ENCODE peak calls at places on chromosomes 13 and 19, in eight cellular contexts. One of them, this sample, is unnamed.

GRCh38 chr13:31131470-31131961 is 30.2 kb downstream of the HSPH1 start:
- DNase-seq in fibroblast of mammary gland: no peak
- DNase-seq in AG10803: no peak
- DNase-seq in cardiac fibroblast: no peak
- DNase-seq in fibroblast of pulmonary artery: no peak
- DNase-seq in mammary epithelial cell: no peak
- DNase-seq in heart left ventricle: no peak
- DNase-seq in thoracic aorta: no peak
- DNase-seq in this sample: no peak

GRCh38 chr19:14786421-14786851 is 8.1 kb upstream of the ADGRE2 start:
- DNase-seq in thoracic aorta: no peak
- DNase-seq in AG10803: no peak
- DNase-seq in cardiac fibroblast: peak
- DNase-seq in mammary epithelial cell: no peak
- DNase-seq in fibroblast of pulmonary artery: peak
- DNase-seq in heart left ventricle: peak
- DNase-seq in fibroblast of mammary gland: no peak
- DNase-seq in this sample: no peak

GRCh38 chr19:41441321-41441945 is 1.5 kb upstream of the ERICH4 start:
- DNase-seq in fibroblast of mammary gland: no peak
- DNase-seq in heart left ventricle: no peak
- DNase-seq in cardiac fibroblast: no peak
- DNase-seq in thoracic aorta: no peak
- DNase-seq in fibroblast of pulmonary artery: no peak
- DNase-seq in mammary epithelial cell: no peak
- DNase-seq in AG10803: no peak
- DNase-seq in this sample: peak

GRCh38 chr13:78595458-78595818 is 7.9 kb downstream of the POU4F1 start:
- DNase-seq in fibroblast of pulmonary artery: no peak
- DNase-seq in mammary epithelial cell: no peak
- DNase-seq in fibroblast of mammary gland: no peak
- DNase-seq in AG10803: no peak
- DNase-seq in cardiac fibroblast: no peak
- DNase-seq in thoracic aorta: no peak
- DNase-seq in heart left ventricle: no peak
- DNase-seq in this sample: no peak

GRCh38 chr13:95533545-95534135 is 18.9 kb upstream of the CLDN10 start:
- DNase-seq in AG10803: no peak
- DNase-seq in mammary epithelial cell: no peak
- DNase-seq in cardiac fibroblast: no peak
- DNase-seq in fibroblast of mammary gland: no peak
- DNase-seq in thoracic aorta: no peak
- DNase-seq in heart left ventricle: no peak
- DNase-seq in fibroblast of pulmonary artery: no peak
- DNase-seq in this sample: no peak

GRCh38 chr13:46554971-46555370 is 2.0 kb downstream of the LRCH1 start:
- DNase-seq in cardiac fibroblast: peak
- DNase-seq in mammary epithelial cell: peak
- DNase-seq in AG10803: peak
- DNase-seq in thoracic aorta: no peak
- DNase-seq in fibroblast of pulmonary artery: peak
- DNase-seq in heart left ventricle: no peak
- DNase-seq in fibroblast of mammary gland: peak
- DNase-seq in this sample: no peak

GRCh38 chr19:33998302-33998701 is 174.0 kb upstream of the LSM14A start:
- DNase-seq in thoracic aorta: no peak
- DNase-seq in heart left ventricle: no peak
- DNase-seq in mammary epithelial cell: no peak
- DNase-seq in cardiac fibroblast: no peak
- DNase-seq in fibroblast of pulmonary artery: no peak
- DNase-seq in AG10803: no peak
- DNase-seq in fibroblast of mammary gland: no peak
- DNase-seq in this sample: no peak

GRCh38 chr13:46595136-46595917 is 42.4 kb downstream of the LRCH1 start:
- DNase-seq in heart left ventricle: no peak
- DNase-seq in mammary epithelial cell: peak
- DNase-seq in thoracic aorta: no peak
- DNase-seq in AG10803: peak
- DNase-seq in fibroblast of mammary gland: peak
- DNase-seq in fibroblast of pulmonary artery: peak
- DNase-seq in cardiac fibroblast: peak
- DNase-seq in this sample: no peak

GRCh38 chr13:26968431-26969335 is 202.9 kb downstream of the USP12 start:
- DNase-seq in heart left ventricle: no peak
- DNase-seq in AG10803: no peak
- DNase-seq in fibroblast of pulmonary artery: no peak
- DNase-seq in cardiac fibroblast: no peak
- DNase-seq in thoracic aorta: no peak
- DNase-seq in fibroblast of mammary gland: peak
- DNase-seq in mammary epithelial cell: no peak
- DNase-seq in this sample: no peak

GRCh38 chr19:31676271-31677004 is 327.2 kb upstream of the TSHZ3 start:
- DNase-seq in fibroblast of mammary gland: peak
- DNase-seq in thoracic aorta: no peak
- DNase-seq in cardiac fibroblast: peak
- DNase-seq in AG10803: no peak
- DNase-seq in mammary epithelial cell: peak
- DNase-seq in heart left ventricle: no peak
- DNase-seq in fibroblast of pulmonary artery: no peak
- DNase-seq in this sample: no peak

GRCh38 chr13:71577127-71577526 is 289.9 kb downstream of the DACH1 start:
- DNase-seq in heart left ventricle: no peak
- DNase-seq in AG10803: no peak
- DNase-seq in mammary epithelial cell: peak
- DNase-seq in thoracic aorta: no peak
- DNase-seq in fibroblast of mammary gland: no peak
- DNase-seq in fibroblast of pulmonary artery: peak
- DNase-seq in cardiac fibroblast: no peak
- DNase-seq in this sample: no peak

GRCh38 chr19:55447421-55448174 is 4.5 kb upstream of the SHISA7 start:
- DNase-seq in thoracic aorta: no peak
- DNase-seq in fibroblast of mammary gland: peak
- DNase-seq in fibroblast of pulmonary artery: peak
- DNase-seq in AG10803: peak
- DNase-seq in cardiac fibroblast: peak
- DNase-seq in mammary epithelial cell: peak
- DNase-seq in heart left ventricle: no peak
- DNase-seq in this sample: no peak

GRCh38 chr19:40610396-40611064 is 9.4 kb downstream of the LTBP4 start:
- DNase-seq in thoracic aorta: no peak
- DNase-seq in mammary epithelial cell: peak
- DNase-seq in heart left ventricle: peak
- DNase-seq in fibroblast of pulmonary artery: no peak
- DNase-seq in cardiac fibroblast: no peak
- DNase-seq in AG10803: no peak
- DNase-seq in fibroblast of mammary gland: no peak
- DNase-seq in this sample: no peak

GRCh38 chr13:41568990-41569387 is 111.6 kb downstream of the RGCC start:
- DNase-seq in fibroblast of mammary gland: peak
- DNase-seq in heart left ventricle: no peak
- DNase-seq in fibroblast of pulmonary artery: peak
- DNase-seq in AG10803: peak
- DNase-seq in thoracic aorta: no peak
- DNase-seq in mammary epithelial cell: no peak
- DNase-seq in cardiac fibroblast: peak
- DNase-seq in this sample: no peak

GRCh38 chr19:16660763-16661479 is at the start of gene TMEM38A:
- DNase-seq in fibroblast of mammary gland: no peak
- DNase-seq in thoracic aorta: no peak
- DNase-seq in fibroblast of pulmonary artery: no peak
- DNase-seq in heart left ventricle: peak
- DNase-seq in mammary epithelial cell: peak
- DNase-seq in AG10803: no peak
- DNase-seq in cardiac fibroblast: no peak
- DNase-seq in this sample: no peak

GRCh38 chr19:16657384-16657783 is 2.6 kb downstream of the SMIM7 start:
- DNase-seq in heart left ventricle: no peak
- DNase-seq in fibroblast of pulmonary artery: no peak
- DNase-seq in fibroblast of mammary gland: no peak
- DNase-seq in AG10803: no peak
- DNase-seq in thoracic aorta: no peak
- DNase-seq in cardiac fibroblast: no peak
- DNase-seq in mammary epithelial cell: no peak
- DNase-seq in this sample: no peak

GRCh38 chr19:16661480-16662034 is 618 bp downstream of the TMEM38A start:
- DNase-seq in fibroblast of pulmonary artery: no peak
- DNase-seq in AG10803: no peak
- DNase-seq in cardiac fibroblast: no peak
- DNase-seq in mammary epithelial cell: no peak
- DNase-seq in thoracic aorta: peak
- DNase-seq in heart left ventricle: peak
- DNase-seq in fibroblast of mammary gland: no peak
- DNase-seq in this sample: peak

GRCh38 chr19:16659464-16659831 is 496 bp downstream of the SMIM7 start:
- DNase-seq in fibroblast of mammary gland: no peak
- DNase-seq in thoracic aorta: no peak
- DNase-seq in cardiac fibroblast: no peak
- DNase-seq in mammary epithelial cell: no peak
- DNase-seq in AG10803: no peak
- DNase-seq in fibroblast of pulmonary artery: no peak
- DNase-seq in heart left ventricle: no peak
- DNase-seq in this sample: no peak

DNA sequence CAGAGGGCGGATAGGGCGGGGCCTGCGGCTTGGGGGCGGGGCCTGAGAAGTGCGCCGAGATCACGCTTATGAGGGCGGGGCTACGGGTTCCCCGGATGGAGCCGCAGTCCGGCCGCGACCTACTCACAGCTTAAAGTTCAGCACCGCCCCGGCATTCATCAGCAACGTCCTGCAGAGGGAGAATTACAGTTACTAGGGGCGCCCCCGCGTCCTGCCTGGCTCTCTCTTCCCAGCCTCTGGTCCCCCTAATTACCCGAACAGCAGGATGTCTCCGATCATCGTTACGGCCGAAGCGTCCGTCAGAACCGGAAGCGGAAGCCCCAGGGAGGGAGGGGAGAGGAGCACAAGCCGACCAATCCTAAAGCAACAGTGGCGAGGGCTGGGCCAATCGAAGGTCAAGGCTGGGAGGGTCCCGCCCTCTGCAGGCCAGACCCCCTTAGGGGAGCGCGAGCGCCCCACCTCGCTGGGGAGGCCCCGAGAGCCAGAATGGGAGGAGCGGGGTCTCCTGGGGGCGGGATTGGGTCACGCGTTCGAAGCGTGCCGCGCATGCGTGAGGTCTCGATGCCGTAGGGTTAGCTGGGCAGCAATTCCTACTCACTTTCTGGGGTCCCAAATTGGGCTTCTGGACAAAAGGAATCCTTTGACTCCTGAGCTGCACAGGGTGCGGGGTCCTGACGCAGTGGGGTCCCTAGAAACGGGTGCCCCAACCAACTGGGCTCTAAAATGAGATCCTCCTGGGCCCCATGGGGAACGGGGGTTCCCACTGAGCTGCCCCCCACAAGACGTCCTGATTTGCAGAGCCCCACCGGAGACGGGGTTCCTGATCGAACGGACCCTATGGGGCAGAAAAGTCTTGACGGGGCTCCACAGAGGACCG is at the start of gene SMIM7:
- DNase-seq in cardiac fibroblast: peak
- DNase-seq in fibroblast of pulmonary artery: peak
- DNase-seq in fibroblast of mammary gland: peak
- DNase-seq in AG10803: peak
- DNase-seq in thoracic aorta: peak
- DNase-seq in heart left ventricle: peak
- DNase-seq in mammary epithelial cell: peak
- DNase-seq in this sample: peak
- TF ChIP-seq CTCF in cardiac fibroblast: no peak
- TF ChIP-seq CTCF in fibroblast of pulmonary artery: no peak
- TF ChIP-seq CTCF in fibroblast of mammary gland: no peak
- TF ChIP-seq CTCF in AG10803: no peak
- TF ChIP-seq CTCF in thoracic aorta: no peak
- TF ChIP-seq CTCF in heart left ventricle: no peak
- TF ChIP-seq CTCF in mammary epithelial cell: no peak
- TF ChIP-seq CTCF in this sample: peak

DNA sequence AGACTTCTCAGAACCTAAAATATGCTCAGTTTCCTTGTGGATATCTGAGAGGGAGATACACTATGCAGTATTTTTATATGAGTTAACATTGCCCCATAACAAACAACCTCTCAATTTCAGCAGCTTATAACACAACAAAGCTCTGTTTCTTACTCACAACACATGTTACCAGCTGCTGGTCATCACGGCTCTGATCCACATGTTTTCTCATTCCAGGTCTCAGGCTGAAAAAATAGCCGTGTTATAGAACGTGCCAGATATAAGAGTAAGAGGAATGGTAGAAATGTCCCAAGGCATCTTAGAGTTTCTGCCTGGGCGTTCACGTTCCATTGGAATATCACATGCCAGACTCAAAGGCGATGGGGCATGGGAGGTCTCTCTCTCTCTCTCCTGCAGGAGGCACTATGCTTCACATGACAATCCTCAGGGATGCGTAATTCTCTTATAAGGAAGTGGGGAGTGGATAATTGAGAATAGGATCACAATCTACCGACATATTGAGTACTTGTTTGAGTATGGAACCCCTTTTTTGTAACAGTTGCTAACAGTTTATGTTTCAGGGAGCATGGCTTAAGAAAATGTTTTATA is 246.6 kb downstream of the NHLRC3 start:
- DNase-seq in thoracic aorta: no peak
- DNase-seq in fibroblast of mammary gland: no peak
- DNase-seq in mammary epithelial cell: no peak
- DNase-seq in heart left ventricle: peak
- DNase-seq in cardiac fibroblast: peak
- DNase-seq in AG10803: no peak
- DNase-seq in fibroblast of pulmonary artery: peak
- DNase-seq in this sample: no peak
- TF ChIP-seq CTCF in thoracic aorta: no peak
- TF ChIP-seq CTCF in fibroblast of mammary gland: peak
- TF ChIP-seq CTCF in mammary epithelial cell: no peak
- TF ChIP-seq CTCF in heart left ventricle: no peak
- TF ChIP-seq CTCF in cardiac fibroblast: no peak
- TF ChIP-seq CTCF in AG10803: no peak
- TF ChIP-seq CTCF in fibroblast of pulmonary artery: peak
- TF ChIP-seq CTCF in this sample: peak

GRCh38 chr19:11288349-11288748 is 7.6 kb upstream of the TSPAN16 start:
- DNase-seq in cardiac fibroblast: peak
- DNase-seq in heart left ventricle: no peak
- DNase-seq in fibroblast of mammary gland: peak
- DNase-seq in mammary epithelial cell: no peak
- DNase-seq in AG10803: peak
- DNase-seq in thoracic aorta: no peak
- DNase-seq in fibroblast of pulmonary artery: peak
- DNase-seq in this sample: no peak
- TF ChIP-seq CTCF in cardiac fibroblast: peak
- TF ChIP-seq CTCF in heart left ventricle: peak
- TF ChIP-seq CTCF in fibroblast of mammary gland: peak
- TF ChIP-seq CTCF in mammary epithelial cell: peak
- TF ChIP-seq CTCF in AG10803: peak
- TF ChIP-seq CTCF in thoracic aorta: peak
- TF ChIP-seq CTCF in fibroblast of pulmonary artery: peak
- TF ChIP-seq CTCF in this sample: peak

DNA sequence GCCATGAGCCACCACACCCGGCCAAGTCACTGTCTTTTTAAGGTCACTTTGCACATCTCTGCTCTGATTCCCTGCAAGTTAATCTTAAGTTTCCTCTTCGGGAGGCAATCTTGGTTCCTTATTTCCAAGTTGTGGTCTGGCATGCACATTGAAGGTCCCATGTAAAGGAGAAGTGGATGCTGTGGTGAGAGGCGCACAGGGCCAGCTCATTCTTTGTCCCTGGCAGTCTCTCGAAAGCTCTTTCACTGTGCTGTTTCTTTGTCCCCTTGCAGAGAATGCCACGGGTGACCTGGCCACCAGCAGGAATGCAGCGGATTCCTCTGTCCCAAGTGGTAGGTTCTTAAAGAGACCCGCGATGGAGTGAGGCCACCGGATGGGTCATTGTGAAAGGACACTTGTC is 16.4 kb upstream of the C19orf33 start:
- DNase-seq in AG10803: no peak
- DNase-seq in fibroblast of pulmonary artery: no peak
- DNase-seq in cardiac fibroblast: no peak
- DNase-seq in fibroblast of mammary gland: no peak
- DNase-seq in thoracic aorta: no peak
- DNase-seq in mammary epithelial cell: no peak
- DNase-seq in heart left ventricle: no peak
- DNase-seq in this sample: no peak
- TF ChIP-seq CTCF in AG10803: no peak
- TF ChIP-seq CTCF in fibroblast of pulmonary artery: no peak
- TF ChIP-seq CTCF in cardiac fibroblast: no peak
- TF ChIP-seq CTCF in fibroblast of mammary gland: no peak
- TF ChIP-seq CTCF in thoracic aorta: no peak
- TF ChIP-seq CTCF in mammary epithelial cell: no peak
- TF ChIP-seq CTCF in heart left ventricle: no peak
- TF ChIP-seq CTCF in this sample: no peak